ENCODE peak calls at places on chromosomes 2 and 18, in four cellular contexts. F is RPMI7951, E is PC-3, N is SK-MEL-5. J is an unnamed sample.
A peak's percentile ranks its signal among the peaks of the same experiment; 100 is the strongest.

GRCh38 chr18:42185486-42185885 is 230.5 kb downstream of the PIK3C3 start:
- DNase-seq in F (no peak), E (no peak), N (no peak), J (no peak)

GRCh38 chr2:10370895-10371294 is 68.2 kb downstream of the HPCAL1 start:
- DNase-seq in F (no peak), N (no peak), E (no peak), J (no peak)

GRCh38 chr2:239135531-239135930 is 265.3 kb downstream of the HDAC4 start:
- DNase-seq in N (no peak), F (no peak), E (no peak), J (no peak)

GRCh38 chr2:164898475-164898874 is 56.9 kb downstream of the SLC38A11 start:
- DNase-seq in F (peak; percentile 66), E (no peak), N (peak; percentile 44), J (peak; percentile 58)

GRCh38 chr2:98750593-98751282 is 19.8 kb upstream of the MGAT4A start:
- DNase-seq in F (no peak), N (no peak), E (no peak), J (no peak)

GRCh38 chr2:233386382-233387041 is 32.2 kb downstream of the DGKD start:
- DNase-seq in F (peak; percentile 19), E (no peak), N (no peak), J (no peak)

GRCh38 chr2:20343128-20343527 is 7.5 kb downstream of the PUM2 start:
- DNase-seq in E (no peak), N (no peak), F (peak; percentile 31), J (no peak)

GRCh38 chr18:13369756-13370510 is 151.4 kb downstream of the LDLRAD4 start:
- DNase-seq in F (peak; percentile 8), E (no peak), N (no peak), J (no peak)

GRCh38 chr2:128637481-128638155 is 318.9 kb upstream of the HS6ST1 start:
- DNase-seq in E (no peak), F (no peak), N (no peak), J (no peak)

GRCh38 chr2:39119732-39120520 is 925 bp downstream of the SOS1 start:
- DNase-seq in F (peak; percentile 62), N (peak; percentile 62), E (peak; percentile 55), J (no peak)

GRCh38 chr18:10851824-10852225 is 297.5 kb downstream of the PIEZO2 start:
- DNase-seq in E (peak; percentile 75), N (peak; percentile 73), F (peak; percentile 57), J (peak; percentile 19)

GRCh38 chr18:32801236-32801635 is 28.4 kb upstream of the KLHL14 start:
- DNase-seq in F (no peak), N (no peak), E (no peak), J (no peak)

GRCh38 chr2:62627667-62628066 is 77.8 kb upstream of the EHBP1 start:
- DNase-seq in N (no peak), E (no peak), F (no peak), J (no peak)

GRCh38 chr2:240460781-240461431 is 25.4 kb downstream of the GPC1 start:
- DNase-seq in E (no peak), N (no peak), F (no peak), J (no peak)

GRCh38 chr2:46369783-46370182 is 72.6 kb downstream of the EPAS1 start:
- DNase-seq in N (no peak), F (no peak), E (no peak), J (no peak)

GRCh38 chr2:173432049-173432754 is 77.5 kb downstream of the CDCA7 start:
- DNase-seq in F (peak; percentile 31), N (no peak), E (peak; percentile 78), J (no peak)

GRCh38 chr18:35775887-35776286 is 194.3 kb downstream of the GALNT1 start:
- DNase-seq in F (peak; percentile 19), E (no peak), N (no peak), J (no peak)

GRCh38 chr2:201116959-201117734 is 1.2 kb downstream of the CFLAR start:
- DNase-seq in E (peak; percentile 89), N (peak; percentile 84), F (peak; percentile 88), J (peak; percentile 95)

GRCh38 chr2:105868060-105868459 is 123.3 kb downstream of the NCK2 start:
- DNase-seq in N (no peak), F (peak; percentile 64), E (no peak), J (no peak)

GRCh38 chr18:25164837-25165791 is 186.9 kb downstream of the ZNF521 start:
- DNase-seq in N (peak; percentile 49), E (no peak), F (peak; percentile 25), J (no peak)

GRCh38 chr18:62329676-62330454 is 4.8 kb downstream of the TNFRSF11A start:
- DNase-seq in N (no peak), F (peak; percentile 22), E (peak; percentile 95), J (peak; percentile 15)

GRCh38 chr18:34890486-34891085 is 150.6 kb upstream of the MAPRE2 start:
- DNase-seq in E (no peak), F (no peak), N (no peak), J (no peak)

GRCh38 chr2:99858951-99859596 is 283.3 kb downstream of the AFF3 start:
- DNase-seq in F (peak; percentile 54), E (no peak), N (no peak), J (no peak)

GRCh38 chr2:113390133-113390849 is 47.2 kb upstream of the ZNG1B start:
- DNase-seq in N (peak; percentile 76), F (peak; percentile 75), E (peak; percentile 87), J (peak; percentile 57)

GRCh38 chr2:190553254-190553653 is 18.7 kb upstream of the NEMP2 start:
- DNase-seq in N (no peak), E (no peak), F (no peak), J (no peak)

GRCh38 chr18:32760391-32760790 is 12.4 kb downstream of the KLHL14 start:
- DNase-seq in F (no peak), N (no peak), E (no peak), J (no peak)

GRCh38 chr2:85899849-85900248 is 11.1 kb upstream of the ST3GAL5 start:
- DNase-seq in F (no peak), E (no peak), N (no peak), J (no peak)

GRCh38 chr2:23478933-23479683 is 94.1 kb downstream of the KLHL29 start:
- DNase-seq in N (no peak), F (no peak), E (no peak), J (no peak)

GRCh38 chr2:177314722-177315264 is 50.3 kb upstream of the NFE2L2 start:
- DNase-seq in N (no peak), E (no peak), F (no peak), J (no peak)

GRCh38 chr2:218990052-218990451 is 3.2 kb downstream of the CRYBA2 start:
- DNase-seq in E (no peak), F (no peak), N (no peak), J (no peak)

GRCh38 chr2:237075749-237076599 is 9.7 kb upstream of the COPS8 start:
- DNase-seq in E (peak; percentile 66), F (peak; percentile 62), N (no peak), J (no peak)

GRCh38 chr2:129388870-129389269 is 590.6 kb upstream of the RAB6C start:
- DNase-seq in E (no peak), N (no peak), F (no peak), J (no peak)

GRCh38 chr2:98912221-98912851 is 23.7 kb downstream of the CRACDL start:
- DNase-seq in N (no peak), E (peak; percentile 90), F (peak; percentile 81), J (no peak)

J was measured in foreskin melanocyte.